ENCODE peak calls at places on chromosome 13, in ten cellular contexts. V, J, R, I, T, B, S, D, G and N are unnamed samples.

GRCh38 chr13:20161275-20161950 is 561 bp upstream of the GJA3 start:
- DNase-seq in V (no peak), J (peak), R (peak), I (no peak), T (peak), B (no peak), S (no peak), D (peak), G (no peak), N (peak)

GRCh38 chr13:63209330-63210017 is 1793.8 kb upstream of the PCDH20 start:
- DNase-seq in V (no peak), J (no peak), R (no peak), I (no peak), T (no peak), B (no peak), S (no peak), D (no peak), G (no peak), N (no peak)

GRCh38 chr13:40283666-40284065 is 382.8 kb downstream of the FOXO1 start:
- DNase-seq in V (no peak), J (no peak), R (no peak), I (no peak), T (no peak), B (no peak), S (no peak), D (no peak), G (no peak), N (no peak)

GRCh38 chr13:73341748-73342147 is 282.9 kb downstream of the KLF5 start:
- DNase-seq in V (no peak), J (peak), R (no peak), I (no peak), T (no peak), B (no peak), S (no peak), D (no peak), G (no peak), N (peak)

GRCh38 chr13:44409595-44409994 is 36.0 kb downstream of the SERP2 start:
- DNase-seq in V (no peak), J (no peak), R (no peak), I (no peak), T (no peak), B (no peak), S (no peak), D (no peak), G (no peak), N (no peak)

GRCh38 chr13:30481241-30481760 is 15.6 kb upstream of the HMGB1 start:
- DNase-seq in V (no peak), J (no peak), R (no peak), I (no peak), T (no peak), B (no peak), S (no peak), D (no peak), G (no peak), N (no peak)

GRCh38 chr13:110560606-110561334 is 752 bp downstream of the RAB20 start:
- DNase-seq in V (no peak), J (peak), R (no peak), I (no peak), T (no peak), B (no peak), S (no peak), D (no peak), G (no peak), N (no peak)

GRCh38 chr13:98032168-98032567 is 78.7 kb downstream of the IPO5 start:
- DNase-seq in V (no peak), J (no peak), R (no peak), I (no peak), T (no peak), B (no peak), S (no peak), D (no peak), G (no peak), N (no peak)

GRCh38 chr13:50584856-50585580 is 258.5 kb downstream of the DLEU7 start:
- DNase-seq in V (no peak), J (no peak), R (no peak), I (no peak), T (no peak), B (no peak), S (no peak), D (no peak), G (no peak), N (no peak)

GRCh38 chr13:25378528-25378927 is 6.8 kb downstream of the ATP8A2 start:
- DNase-seq in V (no peak), J (no peak), R (no peak), I (no peak), T (no peak), B (no peak), S (peak), D (no peak), G (no peak), N (no peak)

GRCh38 chr13:80276371-80277289 is 64.3 kb downstream of the SPRY2 start:
- DNase-seq in V (no peak), J (peak), R (no peak), I (no peak), T (no peak), B (peak), S (peak), D (no peak), G (peak), N (peak)

GRCh38 chr13:40371531-40372125 is 294.8 kb downstream of the FOXO1 start:
- DNase-seq in V (no peak), J (no peak), R (no peak), I (no peak), T (no peak), B (no peak), S (no peak), D (no peak), G (no peak), N (no peak)

GRCh38 chr13:97395437-97396136 is 38.4 kb upstream of the RAP2A start:
- DNase-seq in V (no peak), J (peak), R (no peak), I (no peak), T (no peak), B (no peak), S (no peak), D (no peak), G (no peak), N (no peak)

GRCh38 chr13:53285896-53286430 is 257.4 kb downstream of the OLFM4 start:
- DNase-seq in V (no peak), J (no peak), R (no peak), I (no peak), T (no peak), B (no peak), S (no peak), D (no peak), G (no peak), N (no peak)

GRCh38 chr13:49220035-49220855 is at the start of gene MLNR:
- DNase-seq in V (peak), J (peak), R (peak), I (no peak), T (peak), B (no peak), S (no peak), D (peak), G (no peak), N (peak)

GRCh38 chr13:64819081-64819480 is 2411.1 kb downstream of the PCDH9 start:
- DNase-seq in V (no peak), J (no peak), R (no peak), I (no peak), T (no peak), B (no peak), S (no peak), D (no peak), G (no peak), N (no peak)

GRCh38 chr13:32008518-32009175 is 22.9 kb upstream of the FRY start:
- DNase-seq in V (no peak), J (no peak), R (no peak), I (no peak), T (no peak), B (no peak), S (no peak), D (no peak), G (no peak), N (no peak)

GRCh38 chr13:51793570-51794273 is 10.2 kb downstream of the DHRS12 start:
- DNase-seq in V (no peak), J (peak), R (no peak), I (no peak), T (peak), B (no peak), S (no peak), D (no peak), G (no peak), N (no peak)

GRCh38 chr13:101875717-101876393 is 423.4 kb downstream of the ITGBL1 start:
- DNase-seq in V (no peak), J (peak), R (no peak), I (no peak), T (no peak), B (no peak), S (no peak), D (no peak), G (peak), N (no peak)

GRCh38 chr13:50106559-50106958 is 91.3 kb downstream of the KCNRG start:
- DNase-seq in V (no peak), J (no peak), R (no peak), I (no peak), T (no peak), B (no peak), S (no peak), D (no peak), G (no peak), N (no peak)